ENCODE peak calls at places on chromosomes 3 and 15, in four cellular contexts. N is H1, A is HepG2, V is K562. F is an unnamed sample.

GRCh38 chr3:52120576-52121458 is 33.4 kb downstream of the POC1A start:
- DNase-seq in N (no peak), A (no peak), V (no peak), F (no peak)

GRCh38 chr3:105953831-105954230 is 85.0 kb upstream of the CBLB start:
- DNase-seq in N (no peak), A (no peak), V (no peak), F (no peak)

GRCh38 chr15:70222632-70223031 is 124.9 kb upstream of the TLE3 start:
- DNase-seq in N (no peak), A (no peak), V (no peak), F (no peak)

GRCh38 chr15:63517614-63518013 is 13.2 kb downstream of the USP3 start:
- DNase-seq in N (no peak), A (no peak), V (no peak), F (no peak)

GRCh38 chr3:197197334-197197733 is 101.1 kb downstream of the DLG1 start:
- DNase-seq in N (no peak), A (no peak), V (no peak), F (no peak)

GRCh38 chr15:40776537-40777141 is 6.9 kb downstream of the C15orf62 start:
- DNase-seq in N (no peak), A (no peak), V (no peak), F (no peak)

GRCh38 chr15:67870868-67871408 is 31.1 kb upstream of the RNU6-1 start:
- DNase-seq in N (no peak), A (no peak), V (no peak), F (no peak)

GRCh38 chr3:99789322-99789721 is 28.3 kb upstream of the CMSS1 start:
- DNase-seq in N (no peak), A (peak), V (peak), F (peak)

GRCh38 chr15:77966540-77967290 is 110.8 kb downstream of the TBC1D2B start:
- DNase-seq in N (no peak), A (peak), V (peak), F (peak)

GRCh38 chr3:52041118-52041847 is 15.1 kb downstream of the DUSP7 start:
- DNase-seq in N (no peak), A (peak), V (no peak), F (no peak)

GRCh38 chr3:169998668-169999131 is 32.1 kb downstream of the SEC62 start:
- DNase-seq in N (no peak), A (peak), V (no peak), F (no peak)

GRCh38 chr15:64150236-64150578 is 1.3 kb upstream of the SNX22 start:
- DNase-seq in N (no peak), A (no peak), V (no peak), F (no peak)

GRCh38 chr15:76285241-76285825 is 25.9 kb downstream of the ETFA start:
- DNase-seq in N (no peak), A (peak), V (no peak), F (no peak)

GRCh38 chr3:41569632-41570338 is 370.5 kb downstream of the CTNNB1 start:
- DNase-seq in N (no peak), A (no peak), V (no peak), F (peak)

GRCh38 chr15:76153241-76154197 is 93.7 kb downstream of the TMEM266 start:
- DNase-seq in N (no peak), A (no peak), V (no peak), F (no peak)

GRCh38 chr15:71747128-71748083 is 62.9 kb upstream of the NR2E3 start:
- DNase-seq in N (no peak), A (peak), V (no peak), F (peak)

GRCh38 chr15:88832791-88833190 is 29.6 kb downstream of the ACAN start:
- DNase-seq in N (no peak), A (no peak), V (no peak), F (no peak)

GRCh38 chr3:142434503-142434902 is 13.3 kb downstream of the XRN1 start:
- DNase-seq in N (no peak), A (peak), V (no peak), F (no peak)

GRCh38 chr3:178968996-178969700 is 102.5 kb downstream of the ZMAT3 start:
- DNase-seq in N (no peak), A (no peak), V (no peak), F (no peak)

GRCh38 chr15:77064539-77065308 is 6.2 kb downstream of the TSPAN3 start:
- DNase-seq in N (no peak), A (no peak), V (peak), F (no peak)

GRCh38 chr3:30628931-30629590 is 22.7 kb downstream of the TGFBR2 start:
- DNase-seq in N (no peak), A (no peak), V (no peak), F (no peak)
- TF ChIP-seq FOSL1 in N (no peak), A (no peak), V (no peak), F (no peak)

DNA sequence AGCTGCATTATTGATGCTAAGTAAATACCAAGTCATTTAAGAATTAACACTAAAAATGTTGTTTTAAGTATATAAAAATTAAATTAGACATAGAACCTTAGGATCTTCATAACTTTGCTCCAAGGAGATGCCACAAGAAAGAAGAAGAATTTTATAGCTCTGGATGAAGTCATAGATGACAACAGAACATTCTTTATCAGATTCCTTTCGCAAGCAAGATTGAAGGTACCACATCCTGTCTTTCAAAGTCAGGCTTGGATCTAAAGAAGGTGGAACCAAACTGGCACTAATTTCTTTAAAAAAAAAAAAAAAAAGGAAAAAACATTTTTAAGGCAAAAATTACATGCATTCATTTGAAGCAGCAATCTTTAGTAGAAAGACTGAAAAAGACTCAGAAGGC is 62.5 kb downstream of the POLQ start:
- DNase-seq in N (no peak), A (no peak), V (no peak), F (no peak)
- TF ChIP-seq FOSL1 in N (no peak), A (no peak), V (no peak), F (no peak)

GRCh38 chr15:27353837-27354236 is 382.9 kb downstream of the GABRG3 start:
- DNase-seq in N (no peak), A (no peak), V (no peak), F (no peak)
- TF ChIP-seq FOSL1 in N (no peak), A (no peak), V (no peak), F (no peak)

GRCh38 chr3:129507181-129507831 is 21.1 kb upstream of the RHO start:
- DNase-seq in N (no peak), A (no peak), V (no peak), F (no peak)

GRCh38 chr3:129505341-129505740 is 23.1 kb upstream of the RHO start:
- DNase-seq in N (no peak), A (no peak), V (no peak), F (no peak)

GRCh38 chr3:129503387-129504010 is 24.9 kb upstream of the RHO start:
- DNase-seq in N (no peak), A (no peak), V (no peak), F (no peak)

GRCh38 chr3:129504471-129505100 is 23.9 kb upstream of the RHO start:
- DNase-seq in N (no peak), A (no peak), V (no peak), F (no peak)

DNA sequence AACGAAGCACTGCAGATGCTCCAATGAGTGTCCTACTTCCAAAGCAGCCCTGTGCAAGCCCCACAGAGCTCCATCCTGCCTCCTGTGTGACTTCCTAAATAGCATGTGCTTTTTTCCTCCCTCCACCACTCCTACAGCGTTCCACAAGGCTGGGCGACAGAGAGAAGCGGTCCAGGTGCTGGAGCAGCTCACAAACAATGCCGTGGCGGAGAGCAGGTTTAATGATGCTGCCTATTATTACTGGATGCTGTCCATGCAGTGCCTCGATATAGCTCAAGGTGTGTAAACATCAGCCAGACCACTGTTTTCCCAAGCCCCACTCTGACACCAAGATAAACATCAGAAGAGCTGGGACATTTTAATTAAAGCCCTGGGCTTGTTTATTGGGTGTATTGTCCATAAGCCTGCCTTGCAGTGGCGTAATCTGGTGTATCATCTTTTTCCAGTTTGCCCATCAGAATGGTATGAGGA is 22.1 kb upstream of the RHO start:
- DNase-seq in N (no peak), A (no peak), V (no peak), F (no peak)
- TF ChIP-seq FOSL1 in N (no peak), A (no peak), V (no peak), F (no peak)

DNA sequence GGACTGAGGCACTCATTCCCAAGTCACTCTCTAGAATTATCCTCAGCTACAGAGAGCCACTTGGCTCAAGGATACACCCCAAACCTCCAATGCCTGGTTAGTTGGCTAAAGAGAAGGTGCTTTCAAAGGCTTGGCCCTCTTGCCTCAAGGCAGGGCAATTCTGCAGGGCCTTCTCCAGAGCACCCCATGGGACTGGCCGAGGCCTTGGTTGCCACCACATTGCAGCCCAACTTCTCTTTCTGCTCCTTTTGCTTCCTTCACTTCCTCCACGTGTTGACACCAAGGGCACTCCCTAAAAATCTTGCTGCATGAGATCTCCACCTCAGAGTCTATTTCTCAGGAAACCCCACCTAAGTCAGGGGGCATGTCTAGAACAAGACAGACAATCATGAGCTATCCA is 36.7 kb downstream of the MEGF11 start:
- DNase-seq in N (no peak), A (no peak), V (no peak), F (no peak)
- TF ChIP-seq FOSL1 in N (no peak), A (no peak), V (no peak), F (no peak)

F was measured in HCT116.